ENCODE peak calls at places on chromosomes 11 and 22, in seven cellular contexts. R is tibial nerve, S is A549, Y is colonic mucosa, V is chondrocyte, P is ascending aorta, H is thoracic aorta. J is an unnamed sample.

GRCh38 chr22:25736378-25737011 is 5.5 kb upstream of the MYO18B start:
- DNase-seq in S (no peak), P (no peak), R (no peak), V (no peak), H (no peak), Y (no peak), J (no peak)

GRCh38 chr11:119641991-119642745 is 86.8 kb downstream of the NECTIN1 start:
- DNase-seq in H (no peak), V (no peak), Y (no peak), S (peak), P (no peak), R (no peak), J (peak)

GRCh38 chr22:48754611-48755331 is 1072.9 kb downstream of the BRD1 start:
- DNase-seq in P (no peak), V (peak), Y (peak), R (no peak), S (no peak), H (no peak), J (no peak)

GRCh38 chr11:102666331-102666957 is 39.1 kb downstream of the MMP27 start:
- DNase-seq in H (no peak), R (peak), S (peak), Y (peak), V (no peak), P (no peak), J (peak)

GRCh38 chr11:7677071-7677470 is 3.8 kb upstream of the CYB5R2 start:
- DNase-seq in P (no peak), S (no peak), R (no peak), Y (no peak), H (no peak), V (no peak), J (peak)

GRCh38 chr11:119664063-119664572 is 64.9 kb downstream of the NECTIN1 start:
- DNase-seq in V (no peak), R (no peak), P (no peak), H (no peak), Y (peak), S (no peak), J (no peak)

GRCh38 chr22:33476206-33476605 is 418.0 kb upstream of the SYN3 start:
- DNase-seq in H (no peak), S (no peak), Y (no peak), R (no peak), P (no peak), V (no peak), J (no peak)

GRCh38 chr11:79536155-79536917 is 95.5 kb upstream of the TENM4 start:
- DNase-seq in H (no peak), S (no peak), P (no peak), Y (no peak), V (no peak), R (no peak), J (no peak)

GRCh38 chr11:124152770-124153407 is 30.3 kb upstream of the OR10D3 start:
- DNase-seq in Y (no peak), S (no peak), P (no peak), V (no peak), H (no peak), R (no peak), J (no peak)

GRCh38 chr11:22554221-22554620 is 71.4 kb downstream of the FANCF start:
- DNase-seq in H (no peak), S (no peak), R (no peak), P (no peak), Y (no peak), V (no peak), J (no peak)

GRCh38 chr22:38311331-38311635 is 6.0 kb downstream of the CSNK1E start:
- DNase-seq in P (no peak), Y (no peak), S (no peak), R (no peak), V (no peak), H (no peak), J (no peak)

GRCh38 chr11:79160786-79161403 is 279.9 kb downstream of the TENM4 start:
- DNase-seq in P (no peak), S (no peak), V (no peak), H (no peak), R (no peak), Y (no peak), J (peak)

GRCh38 chr11:105361651-105362050 is 222.1 kb upstream of the CARD18 start:
- DNase-seq in V (no peak), S (no peak), R (no peak), Y (no peak), P (no peak), H (no peak), J (no peak)

GRCh38 chr22:20213833-20214708 is 54.0 kb downstream of the RTN4R start:
- DNase-seq in P (no peak), V (no peak), R (no peak), H (no peak), Y (no peak), S (no peak), J (no peak)

GRCh38 chr11:69508974-69509373 is 27.5 kb downstream of the LINC01488 start:
- DNase-seq in R (no peak), V (peak), S (no peak), Y (no peak), P (no peak), H (no peak), J (no peak)

GRCh38 chr11:57597461-57597892 is at the start of gene SERPING1:
- DNase-seq in P (peak), V (no peak), Y (peak), H (peak), R (peak), S (no peak), J (peak)

GRCh38 chr11:14449302-14449714 is 50.3 kb downstream of the COPB1 start:
- DNase-seq in R (no peak), Y (no peak), S (no peak), V (no peak), P (no peak), H (no peak), J (peak)

GRCh38 chr11:134768463-134768862 is 356.4 kb upstream of the B3GAT1 start:
- DNase-seq in R (no peak), P (no peak), H (no peak), V (no peak), Y (no peak), S (no peak), J (no peak)

GRCh38 chr11:86919557-86920210 is 35.5 kb downstream of the FZD4 start:
- DNase-seq in P (no peak), H (no peak), S (peak), V (no peak), R (peak), Y (no peak), J (peak)

GRCh38 chr22:33737662-33738061 is 182.6 kb downstream of the LARGE1 start:
- DNase-seq in V (no peak), Y (no peak), P (no peak), S (no peak), H (no peak), R (no peak), J (no peak)

GRCh38 chr11:72225411-72225951 is 914 bp downstream of the INPPL1 start:
- DNase-seq in P (no peak), R (no peak), V (no peak), S (no peak), Y (no peak), H (no peak), J (no peak)

GRCh38 chr22:40176921-40177737 is 596 bp upstream of the TNRC6B start:
- DNase-seq in S (no peak), P (no peak), Y (peak), R (peak), H (no peak), V (no peak), J (peak)

GRCh38 chr22:49582171-49582570 is 245.5 kb downstream of the BRD1 start:
- DNase-seq in R (no peak), H (no peak), V (no peak), Y (no peak), P (no peak), S (no peak), J (no peak)

GRCh38 chr11:117752721-117753237 is 44.2 kb downstream of the DSCAML1 start:
- DNase-seq in H (no peak), P (no peak), V (no peak), R (no peak), S (no peak), Y (no peak), J (no peak)

GRCh38 chr11:10058356-10058755 is 235.7 kb downstream of the SBF2 start:
- DNase-seq in Y (no peak), V (no peak), H (no peak), P (no peak), S (no peak), R (no peak), J (no peak)

GRCh38 chr11:95835351-95835750 is 45.1 kb downstream of the CEP57 start:
- DNase-seq in Y (no peak), R (peak), S (no peak), P (no peak), V (no peak), H (no peak), J (no peak)

GRCh38 chr22:47372596-47373385 is 610.3 kb downstream of the TBC1D22A start:
- DNase-seq in S (no peak), R (no peak), Y (no peak), H (no peak), P (no peak), V (peak), J (no peak)

GRCh38 chr11:57116654-57117053 is 65.1 kb upstream of the LRRC55 start:
- DNase-seq in V (no peak), P (no peak), S (peak), H (no peak), Y (peak), R (peak), J (peak)

GRCh38 chr11:58923300-58923788 is 15.9 kb upstream of the GLYATL1 start:
- DNase-seq in V (no peak), S (no peak), R (no peak), H (no peak), Y (peak), P (no peak), J (peak)

GRCh38 chr11:18765554-18765953 is 26.0 kb downstream of the PTPN5 start:
- DNase-seq in S (no peak), Y (no peak), H (no peak), V (no peak), P (no peak), R (no peak), J (peak)

GRCh38 chr22:50726643-50727340 is 11.2 kb upstream of the ACR start:
- DNase-seq in Y (no peak), H (no peak), V (peak), R (no peak), P (no peak), S (no peak), J (no peak)

GRCh38 chr11:134528453-134528852 is 116.4 kb upstream of the B3GAT1 start:
- DNase-seq in H (no peak), R (no peak), S (no peak), V (peak), P (no peak), Y (peak), J (no peak)

GRCh38 chr22:31929126-31929928 is 15.0 kb upstream of the YWHAH start:
- DNase-seq in V (no peak), S (no peak), Y (peak), P (no peak), R (no peak), H (no peak), J (no peak)

GRCh38 chr11:15742626-15743243 is 613.6 kb downstream of the SOX6 start:
- DNase-seq in R (no peak), Y (no peak), S (no peak), P (no peak), V (no peak), H (no peak), J (peak)

GRCh38 chr11:120842195-120842594 is 181.7 kb upstream of the TBCEL start:
- DNase-seq in V (no peak), S (no peak), P (no peak), R (no peak), H (no peak), Y (no peak), J (no peak)

DNA sequence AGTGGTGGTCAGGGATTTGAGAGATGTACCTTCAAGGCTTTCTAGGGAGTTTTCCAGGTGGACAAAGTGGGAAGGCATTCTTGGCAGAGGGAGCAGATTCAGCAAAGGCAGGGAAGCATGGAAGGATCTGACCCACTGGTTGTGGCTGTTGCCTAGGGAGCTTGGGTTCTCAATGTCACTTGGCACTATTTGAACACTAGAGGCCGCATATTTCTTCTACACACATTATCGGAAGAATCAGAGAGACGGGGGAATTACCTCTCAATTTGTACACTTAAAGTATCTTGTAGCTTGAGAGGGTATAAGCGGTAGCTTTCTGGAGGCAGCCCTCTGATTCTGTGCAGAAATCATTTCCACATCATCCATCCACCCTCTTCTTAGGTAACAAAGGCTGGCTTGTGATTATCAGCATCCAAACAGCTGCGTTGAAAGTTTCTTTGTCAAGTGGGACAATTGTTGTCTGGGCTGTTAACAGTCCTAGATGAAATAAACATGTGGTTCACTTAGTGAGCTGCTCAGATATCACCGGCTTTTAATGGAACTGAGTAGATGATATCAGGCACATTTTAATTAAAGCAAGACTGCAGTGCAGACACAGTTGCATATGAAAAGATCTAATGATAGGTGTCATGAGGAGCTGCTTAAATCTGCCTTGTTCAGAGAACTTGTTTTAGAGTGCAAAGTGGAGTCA is 2.6 kb downstream of the NELL1 start:
- DNase-seq in V (no peak), R (no peak), Y (no peak), S (peak), H (no peak), P (no peak), J (peak)
- TF ChIP-seq CTCF in V (no peak), R (no peak), Y (no peak), S (peak), H (no peak), P (no peak), J (peak)

DNA sequence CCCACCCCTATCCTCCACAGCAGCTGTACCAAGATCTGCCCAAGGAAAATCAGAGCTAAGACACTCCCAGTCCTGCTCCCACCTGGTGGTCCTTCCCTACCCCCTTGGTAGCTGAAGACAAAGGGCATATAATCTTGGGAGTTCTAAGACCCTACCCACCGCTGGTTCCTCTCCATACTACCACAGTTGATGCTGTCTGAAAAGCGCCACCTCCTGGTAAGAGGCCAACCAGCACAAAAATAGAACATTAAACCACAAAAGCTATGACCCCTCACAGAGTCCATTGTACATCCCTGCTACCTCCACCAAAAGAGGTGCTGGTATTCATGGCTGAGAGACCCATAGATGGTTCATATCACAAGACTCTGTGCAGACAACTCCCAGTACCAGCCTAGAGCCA is 161.5 kb upstream of the ARHGAP42 start:
- DNase-seq in R (no peak), S (no peak), V (no peak), H (no peak), P (no peak), Y (no peak), J (no peak)
- TF ChIP-seq CTCF in R (no peak), S (no peak), V (peak), H (no peak), P (no peak), Y (no peak), J (no peak)

DNA sequence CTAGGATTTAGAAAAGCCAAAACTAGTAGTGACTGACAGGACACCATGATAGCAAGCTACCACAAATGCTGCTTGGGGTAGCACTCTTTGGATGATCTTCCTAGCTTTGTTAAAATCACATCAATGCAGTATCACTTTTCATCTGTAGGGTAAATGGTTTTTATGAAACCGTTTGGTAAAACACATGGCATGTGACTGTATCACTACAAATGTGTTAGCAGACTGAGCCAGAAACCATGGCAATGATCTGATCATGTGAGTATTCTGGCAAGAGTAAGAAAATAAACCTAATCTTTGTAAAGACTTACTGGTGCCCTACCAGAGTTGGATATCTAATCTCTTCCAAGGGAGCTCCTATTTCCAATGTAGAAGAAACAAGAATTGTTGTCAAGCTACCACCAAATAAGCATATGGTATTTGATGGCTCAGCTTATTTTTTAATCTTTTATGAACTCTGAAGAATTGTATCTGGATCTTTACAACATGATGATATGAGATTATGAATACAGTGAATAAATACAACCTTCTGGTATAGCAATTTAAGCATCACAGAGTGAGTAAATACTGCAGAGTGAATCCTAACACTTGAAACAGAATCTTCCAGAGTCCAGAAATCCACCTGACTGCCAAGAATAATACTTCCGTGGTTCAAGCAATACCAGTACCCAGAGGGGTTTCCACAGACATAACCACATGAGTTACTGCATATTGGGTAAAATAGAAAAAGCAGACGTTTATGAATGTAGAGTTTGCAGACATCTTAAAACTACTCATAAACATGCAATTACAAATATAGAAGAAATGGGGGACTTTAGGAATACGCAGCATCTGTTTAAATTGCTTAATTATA is 238.9 kb downstream of the TTC28 start:
- DNase-seq in P (no peak), V (no peak), Y (no peak), S (no peak), H (no peak), R (no peak), J (peak)
- TF ChIP-seq CTCF in P (no peak), V (no peak), Y (no peak), S (no peak), H (no peak), R (no peak), J (no peak)

GRCh38 chr11:838441-839279 is 3.7 kb downstream of the POLR2L start:
- DNase-seq in R (no peak), V (no peak), S (peak), Y (peak), P (no peak), H (no peak), J (no peak)
- TF ChIP-seq CTCF in R (no peak), V (peak), S (peak), Y (no peak), P (no peak), H (no peak), J (no peak)

GRCh38 chr22:35335936-35336781 is 36.5 kb downstream of the TOM1 start:
- DNase-seq in Y (no peak), P (no peak), H (no peak), S (no peak), R (no peak), V (no peak), J (no peak)

GRCh38 chr22:35335468-35335867 is 35.8 kb downstream of the TOM1 start:
- DNase-seq in P (no peak), S (no peak), V (no peak), H (no peak), Y (no peak), R (no peak), J (no peak)

GRCh38 chr22:35334010-35334409 is 34.3 kb downstream of the TOM1 start:
- DNase-seq in H (no peak), V (no peak), S (no peak), P (no peak), R (no peak), Y (no peak), J (no peak)

GRCh38 chr22:35341090-35341874 is 39.6 kb upstream of the HMOX1 start:
- DNase-seq in S (no peak), R (no peak), H (no peak), P (no peak), V (no peak), Y (no peak), J (no peak)

GRCh38 chr22:35337932-35338331 is 38.2 kb downstream of the TOM1 start:
- DNase-seq in Y (no peak), H (no peak), V (no peak), S (no peak), R (no peak), P (no peak), J (no peak)
- TF ChIP-seq CTCF in Y (no peak), H (no peak), V (no peak), S (no peak), R (no peak), P (no peak), J (no peak)

DNA sequence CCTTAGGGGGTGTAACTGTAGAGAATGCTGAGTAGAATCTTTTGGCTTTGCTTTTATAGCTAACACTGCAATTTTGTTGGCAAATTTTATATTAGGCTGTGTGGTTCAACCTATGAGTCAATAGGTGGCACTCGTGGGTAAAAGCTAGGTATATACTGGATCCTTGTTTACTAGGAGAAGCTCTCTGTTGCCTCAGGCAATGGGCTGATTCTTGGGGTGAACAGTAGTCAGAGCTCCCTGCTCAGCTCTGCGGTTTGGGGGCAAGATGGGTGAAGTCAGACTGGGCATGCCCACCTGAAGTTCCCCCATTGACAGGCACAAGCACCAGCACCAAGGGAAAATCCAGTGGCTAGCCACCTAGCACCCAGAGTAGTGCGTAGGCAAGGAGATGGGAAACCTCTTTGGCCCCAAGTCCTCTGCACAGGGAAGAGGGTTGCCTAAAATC is 238.7 kb downstream of the FAM181B start:
- DNase-seq in R (no peak), H (no peak), P (no peak), Y (no peak), V (no peak), S (no peak), J (no peak)
- TF ChIP-seq CTCF in R (no peak), H (no peak), P (no peak), Y (no peak), V (peak), S (no peak), J (no peak)

GRCh38 chr11:68212421-68213134 is 518 bp downstream of the KMT5B start:
- DNase-seq in H (no peak), Y (peak), R (peak), S (peak), P (no peak), V (no peak), J (peak)
- TF ChIP-seq CTCF in H (peak), Y (no peak), R (peak), S (peak), P (no peak), V (peak), J (no peak)

GRCh38 chr11:46677991-46678740 is 22.3 kb downstream of the ARHGAP1 start:
- DNase-seq in S (no peak), H (no peak), V (peak), P (no peak), Y (no peak), R (no peak), J (no peak)
- TF ChIP-seq CTCF in S (no peak), H (no peak), V (peak), P (no peak), Y (no peak), R (no peak), J (no peak)